ENCODE peak calls at places on chromosomes 11 and 22, in nine cellular contexts. One of them, this sample, is unnamed.
A peak's percentile ranks its signal among the peaks of the same experiment; 100 is the strongest.

GRCh38 chr11:1839204-1839923 is 583 bp downstream of the TNNI2 start:
- DNase-seq in PC-3: no peak
- DNase-seq in left lung: no peak
- DNase-seq in IMR-90: no peak
- DNase-seq in neural progenitor cell: no peak
- DNase-seq in fibroblast of lung: no peak
- DNase-seq in ascending aorta: no peak
- DNase-seq in PC-9: no peak
- DNase-seq in ovary: no peak
- DNase-seq in this sample: no peak

GRCh38 chr11:130124096-130124495 is 35.5 kb upstream of the ST14 start:
- DNase-seq in PC-9: peak; percentile 99
- DNase-seq in PC-3: peak; percentile 96
- DNase-seq in left lung: peak; percentile 93
- DNase-seq in neural progenitor cell: no peak
- DNase-seq in fibroblast of lung: peak; percentile 96
- DNase-seq in ovary: no peak
- DNase-seq in IMR-90: peak; percentile 89
- DNase-seq in ascending aorta: peak; percentile 89
- DNase-seq in this sample: peak; percentile 61

GRCh38 chr11:65352783-65353182 is 1.8 kb upstream of the TIGD3 start:
- DNase-seq in left lung: no peak
- DNase-seq in PC-9: no peak
- DNase-seq in neural progenitor cell: no peak
- DNase-seq in PC-3: peak; percentile 58
- DNase-seq in IMR-90: peak; percentile 32
- DNase-seq in ovary: no peak
- DNase-seq in fibroblast of lung: peak; percentile 44
- DNase-seq in ascending aorta: no peak
- DNase-seq in this sample: no peak

GRCh38 chr11:130711193-130711592 is 205.1 kb downstream of the SNX19 start:
- DNase-seq in PC-3: no peak
- DNase-seq in neural progenitor cell: no peak
- DNase-seq in left lung: no peak
- DNase-seq in IMR-90: peak; percentile 4
- DNase-seq in ovary: no peak
- DNase-seq in fibroblast of lung: no peak
- DNase-seq in ascending aorta: no peak
- DNase-seq in PC-9: no peak
- DNase-seq in this sample: no peak

GRCh38 chr11:46001427-46002049 is 79.1 kb downstream of the LARGE2 start:
- DNase-seq in neural progenitor cell: peak; percentile 37
- DNase-seq in left lung: no peak
- DNase-seq in IMR-90: peak; percentile 70
- DNase-seq in PC-3: no peak
- DNase-seq in ascending aorta: no peak
- DNase-seq in fibroblast of lung: no peak
- DNase-seq in ovary: no peak
- DNase-seq in PC-9: no peak
- DNase-seq in this sample: no peak

GRCh38 chr22:32389685-32390084 is 22.4 kb downstream of the RTCB start:
- DNase-seq in IMR-90: peak; percentile 11
- DNase-seq in PC-9: no peak
- DNase-seq in fibroblast of lung: peak; percentile 16
- DNase-seq in ascending aorta: no peak
- DNase-seq in ovary: no peak
- DNase-seq in PC-3: no peak
- DNase-seq in neural progenitor cell: peak; percentile 54
- DNase-seq in left lung: no peak
- DNase-seq in this sample: no peak

GRCh38 chr11:45017329-45017728 is 66.6 kb upstream of the TP53I11 start:
- DNase-seq in neural progenitor cell: peak; percentile 49
- DNase-seq in PC-3: no peak
- DNase-seq in fibroblast of lung: no peak
- DNase-seq in left lung: no peak
- DNase-seq in PC-9: no peak
- DNase-seq in ascending aorta: no peak
- DNase-seq in IMR-90: no peak
- DNase-seq in ovary: no peak
- DNase-seq in this sample: no peak

GRCh38 chr11:73335204-73335923 is 27.3 kb downstream of the ARHGEF17 start:
- DNase-seq in ovary: peak; percentile 78
- DNase-seq in ascending aorta: peak; percentile 91
- DNase-seq in neural progenitor cell: peak; percentile 83
- DNase-seq in left lung: peak; percentile 94
- DNase-seq in PC-3: peak; percentile 94
- DNase-seq in IMR-90: peak; percentile 82
- DNase-seq in PC-9: peak; percentile 67
- DNase-seq in fibroblast of lung: peak; percentile 82
- DNase-seq in this sample: no peak

GRCh38 chr11:14109742-14110141 is 147.2 kb downstream of the SPON1 start:
- DNase-seq in ascending aorta: no peak
- DNase-seq in left lung: no peak
- DNase-seq in PC-9: no peak
- DNase-seq in neural progenitor cell: no peak
- DNase-seq in ovary: no peak
- DNase-seq in PC-3: no peak
- DNase-seq in fibroblast of lung: no peak
- DNase-seq in IMR-90: no peak
- DNase-seq in this sample: no peak

GRCh38 chr11:14902650-14903350 is 10.8 kb upstream of the CYP2R1 start:
- DNase-seq in PC-3: peak; percentile 65
- DNase-seq in neural progenitor cell: no peak
- DNase-seq in IMR-90: peak; percentile 71
- DNase-seq in ascending aorta: no peak
- DNase-seq in PC-9: no peak
- DNase-seq in left lung: no peak
- DNase-seq in ovary: no peak
- DNase-seq in fibroblast of lung: peak; percentile 80
- DNase-seq in this sample: no peak

GRCh38 chr11:111402411-111402810 is 23.3 kb upstream of the POU2AF1 start:
- DNase-seq in PC-9: no peak
- DNase-seq in ovary: no peak
- DNase-seq in left lung: no peak
- DNase-seq in ascending aorta: no peak
- DNase-seq in IMR-90: no peak
- DNase-seq in fibroblast of lung: no peak
- DNase-seq in neural progenitor cell: no peak
- DNase-seq in PC-3: no peak
- DNase-seq in this sample: no peak

GRCh38 chr22:39421691-39422090 is 22.1 kb downstream of the TAB1 start:
- DNase-seq in IMR-90: no peak
- DNase-seq in fibroblast of lung: no peak
- DNase-seq in neural progenitor cell: no peak
- DNase-seq in ovary: no peak
- DNase-seq in ascending aorta: no peak
- DNase-seq in left lung: peak; percentile 41
- DNase-seq in PC-3: no peak
- DNase-seq in PC-9: no peak
- DNase-seq in this sample: no peak

GRCh38 chr11:96037267-96037990 is 113.5 kb upstream of the MTMR2 start:
- DNase-seq in neural progenitor cell: no peak
- DNase-seq in PC-3: peak; percentile 95
- DNase-seq in PC-9: peak; percentile 100
- DNase-seq in left lung: no peak
- DNase-seq in ovary: no peak
- DNase-seq in IMR-90: no peak
- DNase-seq in fibroblast of lung: no peak
- DNase-seq in ascending aorta: no peak
- DNase-seq in this sample: no peak

GRCh38 chr11:66722745-66723651 is 6.0 kb downstream of the SPTBN2 start:
- DNase-seq in ascending aorta: no peak
- DNase-seq in PC-9: no peak
- DNase-seq in neural progenitor cell: no peak
- DNase-seq in IMR-90: no peak
- DNase-seq in fibroblast of lung: no peak
- DNase-seq in PC-3: no peak
- DNase-seq in ovary: peak; percentile 32
- DNase-seq in left lung: no peak
- DNase-seq in this sample: no peak

GRCh38 chr22:37230673-37231405 is 13.2 kb downstream of the RAC2 start:
- DNase-seq in ascending aorta: no peak
- DNase-seq in neural progenitor cell: no peak
- DNase-seq in PC-3: no peak
- DNase-seq in IMR-90: no peak
- DNase-seq in PC-9: no peak
- DNase-seq in fibroblast of lung: no peak
- DNase-seq in left lung: peak; percentile 62
- DNase-seq in ovary: no peak
- DNase-seq in this sample: no peak

GRCh38 chr22:37231406-37232139 is 12.5 kb downstream of the RAC2 start:
- DNase-seq in ovary: no peak
- DNase-seq in PC-9: no peak
- DNase-seq in IMR-90: no peak
- DNase-seq in fibroblast of lung: no peak
- DNase-seq in PC-3: no peak
- DNase-seq in ascending aorta: no peak
- DNase-seq in left lung: peak; percentile 67
- DNase-seq in neural progenitor cell: no peak
- DNase-seq in this sample: no peak

GRCh38 chr22:37229012-37229804 is 14.9 kb downstream of the RAC2 start:
- DNase-seq in IMR-90: peak; percentile 87
- DNase-seq in ascending aorta: no peak
- DNase-seq in left lung: peak; percentile 72
- DNase-seq in ovary: no peak
- DNase-seq in PC-9: peak; percentile 73
- DNase-seq in fibroblast of lung: peak; percentile 90
- DNase-seq in PC-3: peak; percentile 73
- DNase-seq in neural progenitor cell: no peak
- DNase-seq in this sample: peak; percentile 60

GRCh38 chr22:37228106-37229011 is 15.7 kb downstream of the RAC2 start:
- DNase-seq in fibroblast of lung: no peak
- DNase-seq in ovary: no peak
- DNase-seq in PC-3: peak; percentile 73
- DNase-seq in IMR-90: peak; percentile 27
- DNase-seq in neural progenitor cell: no peak
- DNase-seq in PC-9: peak; percentile 72
- DNase-seq in left lung: peak; percentile 86
- DNase-seq in ascending aorta: no peak
- DNase-seq in this sample: no peak

DNA sequence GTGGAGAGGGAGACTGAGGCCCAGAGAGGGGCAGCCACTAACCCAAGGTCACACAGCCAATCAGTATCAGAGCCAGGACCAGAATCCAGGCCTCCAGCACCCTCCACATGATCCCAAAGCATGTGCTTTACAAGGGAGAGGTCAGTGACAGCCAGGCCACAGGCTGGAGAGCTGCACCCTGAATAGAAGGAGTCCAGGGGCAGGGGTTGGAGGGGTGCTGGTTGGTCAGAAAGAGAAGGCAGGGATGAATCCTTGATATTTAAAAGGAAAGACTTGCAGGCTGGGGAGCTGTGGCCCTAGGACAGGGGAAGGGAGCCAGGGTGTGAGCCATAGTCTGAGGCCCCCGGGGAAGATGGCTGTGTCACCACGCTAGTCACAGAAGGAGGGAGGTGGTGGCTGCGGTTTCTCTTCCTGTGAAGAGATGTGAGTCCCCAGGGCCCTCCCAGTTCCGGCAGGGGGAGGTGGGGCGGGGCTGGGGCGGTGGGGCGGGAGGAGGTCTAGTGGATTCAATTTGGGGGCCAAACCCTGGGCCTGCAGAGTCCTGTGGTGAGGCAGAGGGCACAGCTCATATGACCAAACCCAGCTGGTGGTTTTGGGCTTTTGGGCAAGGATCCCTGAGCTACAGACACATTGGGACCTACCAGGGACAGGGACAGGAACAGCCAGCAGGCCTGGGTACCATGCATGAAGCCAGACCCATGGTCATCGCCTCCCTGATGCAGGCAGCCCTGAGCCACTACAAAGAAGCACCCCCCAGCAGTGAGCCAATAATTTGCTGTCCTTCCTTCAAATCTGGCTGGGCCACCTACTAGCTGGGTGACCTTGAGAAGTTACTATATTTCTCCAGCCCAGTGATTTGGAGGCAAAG is 14.0 kb downstream of the RAC2 start:
- DNase-seq in neural progenitor cell: no peak
- DNase-seq in ovary: no peak
- DNase-seq in IMR-90: peak; percentile 51
- DNase-seq in ascending aorta: peak; percentile 74
- DNase-seq in fibroblast of lung: no peak
- DNase-seq in PC-9: peak; percentile 75
- DNase-seq in left lung: peak; percentile 91
- DNase-seq in PC-3: peak; percentile 83
- DNase-seq in this sample: no peak
- H3K4me3 ChIP-seq in neural progenitor cell: no peak overlapping the region
- H3K4me3 ChIP-seq in ovary: no peak overlapping the region
- H3K4me3 ChIP-seq in IMR-90: no peak overlapping the region
- H3K4me3 ChIP-seq in ascending aorta: no peak overlapping the region
- H3K4me3 ChIP-seq in fibroblast of lung: no peak overlapping the region
- H3K4me3 ChIP-seq in PC-9: no peak overlapping the region
- H3K4me3 ChIP-seq in left lung: peak overlapping the region; percentile 27
- H3K4me3 ChIP-seq in PC-3: no peak overlapping the region
- H3K4me3 ChIP-seq in this sample: no peak overlapping the region

GRCh38 chr11:133663135-133663534 is 130.8 kb upstream of the OPCML start:
- DNase-seq in PC-9: no peak
- DNase-seq in IMR-90: no peak
- DNase-seq in fibroblast of lung: no peak
- DNase-seq in ovary: no peak
- DNase-seq in left lung: no peak
- DNase-seq in PC-3: no peak
- DNase-seq in neural progenitor cell: no peak
- DNase-seq in ascending aorta: no peak
- DNase-seq in this sample: no peak
- TF ChIP-seq CTCF in PC-9: no peak
- TF ChIP-seq CTCF in IMR-90: no peak
- TF ChIP-seq CTCF in fibroblast of lung: no peak
- TF ChIP-seq CTCF in ovary: no peak
- TF ChIP-seq CTCF in left lung: no peak
- TF ChIP-seq CTCF in PC-3: no peak
- TF ChIP-seq CTCF in neural progenitor cell: no peak
- TF ChIP-seq CTCF in ascending aorta: no peak
- TF ChIP-seq CTCF in this sample: no peak

GRCh38 chr11:121536116-121536515 is 83.3 kb upstream of the SORL1-AS1 start:
- DNase-seq in neural progenitor cell: no peak
- DNase-seq in fibroblast of lung: no peak
- DNase-seq in ascending aorta: no peak
- DNase-seq in left lung: no peak
- DNase-seq in PC-3: no peak
- DNase-seq in IMR-90: no peak
- DNase-seq in PC-9: no peak
- DNase-seq in ovary: no peak
- DNase-seq in this sample: no peak
- H3K36me3 ChIP-seq in neural progenitor cell: peaks cover 8% of the 10 kb centered on the region
- H3K36me3 ChIP-seq in fibroblast of lung: no peaks in the 10 kb centered on the region
- H3K36me3 ChIP-seq in ascending aorta: no peaks in the 10 kb centered on the region
- H3K36me3 ChIP-seq in left lung: peaks cover 54% of the 10 kb centered on the region
- H3K36me3 ChIP-seq in PC-3: no peaks in the 10 kb centered on the region
- H3K36me3 ChIP-seq in IMR-90: no peaks in the 10 kb centered on the region
- H3K36me3 ChIP-seq in PC-9: no peaks in the 10 kb centered on the region
- H3K36me3 ChIP-seq in ovary: no peaks in the 10 kb centered on the region
- H3K36me3 ChIP-seq in this sample: no peaks in the 10 kb centered on the region

DNA sequence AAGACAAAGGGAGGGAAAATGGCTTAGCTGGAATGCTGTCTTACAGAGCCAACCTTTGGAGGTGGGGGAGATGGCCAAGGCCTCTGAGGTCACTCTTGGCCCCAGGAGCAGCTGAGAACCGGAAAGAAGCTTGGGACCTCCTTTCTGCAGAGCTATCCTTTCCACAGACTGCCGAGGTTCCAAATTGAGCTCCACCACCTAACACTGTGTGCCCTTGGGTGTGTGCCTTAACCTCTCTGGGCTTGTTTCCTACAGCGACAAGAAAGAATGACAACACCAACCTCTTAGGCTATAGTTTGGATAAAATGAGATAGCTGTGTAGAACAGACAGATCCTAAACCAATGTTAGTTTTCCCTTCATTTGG is 23.2 kb downstream of the RTN4RL2 start:
- DNase-seq in neural progenitor cell: no peak
- DNase-seq in ascending aorta: no peak
- DNase-seq in left lung: no peak
- DNase-seq in PC-3: no peak
- DNase-seq in ovary: no peak
- DNase-seq in PC-9: no peak
- DNase-seq in fibroblast of lung: no peak
- DNase-seq in IMR-90: no peak
- DNase-seq in this sample: no peak
- H3K4me3 ChIP-seq in neural progenitor cell: peak overlapping the region; percentile 67
- H3K4me3 ChIP-seq in ascending aorta: no peak overlapping the region
- H3K4me3 ChIP-seq in left lung: no peak overlapping the region
- H3K4me3 ChIP-seq in PC-3: no peak overlapping the region
- H3K4me3 ChIP-seq in ovary: no peak overlapping the region
- H3K4me3 ChIP-seq in PC-9: no peak overlapping the region
- H3K4me3 ChIP-seq in fibroblast of lung: no peak overlapping the region
- H3K4me3 ChIP-seq in IMR-90: no peak overlapping the region
- H3K4me3 ChIP-seq in this sample: no peak overlapping the region

This sample was measured in kidney epithelial cell.